ENCODE peak calls at places on chromosomes 7 and 10, in seven cellular contexts. U is fibroblast of villous mesenchyme, G is kidney epithelial cell, M is tibial nerve, W is HCT116, J is adrenal gland, A is right atrium auricular region. V is an unnamed sample.

GRCh38 chr7:27619492-27619891 is 43.2 kb downstream of the HIBADH start:
- DNase-seq in U (no peak), W (no peak), G (no peak), J (no peak), M (no peak), A (no peak), V (no peak)

GRCh38 chr7:151246161-151247015 is 2.1 kb downstream of the SMARCD3 start:
- DNase-seq in U (no peak), J (no peak), M (no peak), W (no peak), G (no peak), A (no peak), V (no peak)

GRCh38 chr10:3493621-3494020 is 291.4 kb downstream of the KLF6 start:
- DNase-seq in J (no peak), G (no peak), U (no peak), A (no peak), M (no peak), W (no peak), V (no peak)

GRCh38 chr10:91493313-91493712 is 83.2 kb downstream of the HECTD2 start:
- DNase-seq in A (no peak), W (peak), U (peak), G (no peak), M (no peak), J (no peak), V (no peak)

GRCh38 chr10:35387768-35388167 is 51.5 kb downstream of the CCNY start:
- DNase-seq in U (no peak), J (no peak), W (no peak), G (no peak), A (no peak), M (no peak), V (no peak)

GRCh38 chr7:69795932-69796331 is 197.7 kb downstream of the AUTS2 start:
- DNase-seq in U (no peak), M (no peak), J (no peak), G (no peak), W (no peak), A (no peak), V (no peak)

GRCh38 chr7:28310449-28310848 is 101.9 kb upstream of the CREB5 start:
- DNase-seq in J (no peak), G (no peak), M (no peak), A (no peak), W (no peak), U (no peak), V (no peak)

GRCh38 chr7:132030161-132030568 is 473.7 kb upstream of the PODXL start:
- DNase-seq in A (no peak), J (peak), M (no peak), G (no peak), U (no peak), W (no peak), V (no peak)

GRCh38 chr7:111094387-111094786 is 3.5 kb downstream of the LRRN3 start:
- DNase-seq in A (no peak), U (no peak), M (no peak), J (no peak), G (no peak), W (no peak), V (no peak)

GRCh38 chr10:100447648-100448047 is 15.2 kb upstream of the WNT8B start:
- DNase-seq in A (no peak), W (no peak), G (no peak), M (no peak), U (no peak), J (no peak), V (no peak)

DNA sequence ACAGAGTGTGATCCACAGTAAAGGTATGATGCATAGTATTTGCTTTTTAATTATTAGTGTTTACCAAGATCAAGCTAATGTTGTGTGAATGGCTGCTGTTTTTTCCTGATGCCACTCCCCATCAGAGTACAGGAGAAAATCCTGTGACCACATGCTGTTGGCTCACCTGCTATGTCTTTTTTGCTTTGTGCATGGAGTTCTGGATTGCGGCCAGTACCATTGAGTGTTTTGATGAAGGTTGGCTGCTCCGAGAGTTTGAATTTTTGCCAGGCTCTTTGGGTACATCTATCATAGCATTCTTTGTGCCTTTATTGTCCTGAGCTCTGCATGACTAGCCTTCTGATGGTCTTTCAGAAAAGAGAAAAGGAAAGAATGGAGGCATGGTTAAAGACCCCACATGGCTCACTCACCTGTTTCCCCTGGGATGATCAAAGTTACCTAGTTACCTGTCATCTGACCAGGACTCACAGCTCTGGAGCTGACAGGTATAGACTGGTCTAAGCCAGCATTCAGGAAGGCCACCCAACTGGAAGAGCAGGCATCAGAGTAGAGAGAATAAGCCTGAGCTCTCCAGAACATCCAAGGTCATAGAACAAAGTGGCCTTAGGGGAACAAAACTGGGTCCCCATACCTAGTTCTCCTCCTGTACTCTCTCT is 11.9 kb upstream of the SGPL1 start:
- DNase-seq in J (no peak), W (no peak), M (no peak), U (no peak), G (peak), A (no peak), V (no peak)
- TF ChIP-seq CTCF in J (no peak), W (no peak), M (no peak), U (no peak), G (no peak), A (no peak), V (no peak)

GRCh38 chr10:5938291-5938690 is 39.1 kb downstream of the IL15RA start:
- DNase-seq in W (no peak), U (no peak), M (no peak), J (no peak), A (no peak), G (no peak), V (no peak)

GRCh38 chr10:5933909-5934546 is 43.3 kb downstream of the IL15RA start:
- DNase-seq in M (no peak), J (no peak), U (no peak), G (no peak), W (no peak), A (no peak), V (no peak)

GRCh38 chr10:5940807-5941218 is 36.5 kb downstream of the IL15RA start:
- DNase-seq in A (no peak), W (no peak), M (no peak), J (no peak), G (no peak), U (peak), V (no peak)

GRCh38 chr10:5935628-5936027 is 41.7 kb downstream of the IL15RA start:
- DNase-seq in W (no peak), J (no peak), G (no peak), M (no peak), U (no peak), A (no peak), V (no peak)

GRCh38 chr10:5937016-5937415 is 40.3 kb downstream of the IL15RA start:
- DNase-seq in J (no peak), G (no peak), A (no peak), W (no peak), M (no peak), U (no peak), V (no peak)
- TF ChIP-seq CTCF in J (no peak), G (no peak), A (no peak), W (no peak), M (no peak), U (no peak), V (no peak)

GRCh38 chr10:69512901-69513300 is 60.3 kb downstream of the NEUROG3 start:
- DNase-seq in G (no peak), A (no peak), J (no peak), M (no peak), W (no peak), U (no peak), V (no peak)

GRCh38 chr10:69515699-69516547 is 57.3 kb downstream of the NEUROG3 start:
- DNase-seq in W (peak), J (peak), A (no peak), G (peak), M (no peak), U (peak), V (peak)

GRCh38 chr10:69516548-69517195 is 56.5 kb downstream of the NEUROG3 start:
- DNase-seq in M (no peak), U (no peak), J (no peak), W (no peak), A (no peak), G (no peak), V (no peak)

GRCh38 chr10:69517271-69517848 is 55.9 kb downstream of the NEUROG3 start:
- DNase-seq in G (no peak), W (no peak), U (no peak), A (no peak), M (no peak), J (no peak), V (no peak)

DNA sequence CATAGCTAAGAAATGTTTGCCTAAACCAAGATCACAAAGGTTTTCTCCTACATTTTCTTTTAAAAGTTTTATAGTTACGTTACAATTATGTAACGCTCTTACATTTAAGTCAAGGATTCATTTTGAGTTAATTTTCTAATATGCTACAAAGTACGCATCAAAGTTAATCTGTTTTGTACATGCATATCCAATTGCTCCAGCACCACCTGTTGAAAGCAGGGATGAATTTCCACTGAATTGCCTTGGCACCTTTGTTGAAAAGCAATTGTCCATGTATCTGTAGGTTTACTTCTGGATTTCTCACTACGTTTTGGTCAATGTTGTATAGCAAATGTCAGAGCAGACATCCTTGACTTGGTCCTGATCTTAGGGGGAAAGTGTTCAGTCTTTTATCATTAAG is 59.6 kb downstream of the NEUROG3 start:
- DNase-seq in M (no peak), J (no peak), A (no peak), W (no peak), G (no peak), U (no peak), V (no peak)
- TF ChIP-seq CTCF in M (no peak), J (no peak), A (no peak), W (peak), G (no peak), U (no peak), V (no peak)

DNA sequence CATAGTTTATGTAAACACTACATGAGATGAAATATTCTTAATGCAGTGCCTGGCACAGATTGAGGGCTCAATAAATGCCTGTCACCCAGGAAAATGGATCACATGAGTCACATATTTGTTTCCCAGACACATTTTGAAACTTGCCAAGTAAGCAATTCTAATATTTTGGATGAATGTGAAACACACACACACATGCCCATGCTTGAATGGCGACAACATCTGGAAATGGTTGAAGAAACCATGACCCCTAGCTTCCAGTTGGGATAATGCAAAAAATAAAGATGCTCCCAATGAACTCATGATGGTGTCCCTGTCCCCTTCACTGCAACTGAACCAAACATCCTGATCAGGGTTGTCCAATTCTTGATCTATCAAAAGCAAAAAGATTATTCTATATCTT is 797.3 kb downstream of the XPNPEP1 start:
- DNase-seq in W (no peak), G (no peak), A (no peak), U (no peak), J (no peak), M (no peak), V (no peak)
- TF ChIP-seq CTCF in W (no peak), G (no peak), A (no peak), U (peak), J (no peak), M (no peak), V (peak)

GRCh38 chr10:52368725-52369124 is 54.6 kb downstream of the DKK1 start:
- DNase-seq in M (no peak), J (no peak), G (no peak), A (no peak), W (no peak), U (no peak), V (no peak)
- TF ChIP-seq CTCF in M (no peak), J (no peak), G (peak), A (no peak), W (no peak), U (no peak), V (no peak)

GRCh38 chr10:77913090-77913489 is 13.5 kb downstream of the DLG5 start:
- DNase-seq in A (no peak), G (no peak), U (no peak), J (no peak), M (no peak), W (no peak), V (no peak)

GRCh38 chr10:77912576-77912975 is 14.0 kb downstream of the DLG5 start:
- DNase-seq in W (no peak), A (no peak), M (no peak), J (no peak), G (no peak), U (no peak), V (no peak)

GRCh38 chr10:77909755-77910375 is 16.7 kb downstream of the DLG5 start:
- DNase-seq in G (no peak), W (no peak), U (peak), A (peak), J (peak), M (no peak), V (no peak)

GRCh38 chr10:77910524-77911145 is 15.9 kb downstream of the DLG5 start:
- DNase-seq in A (no peak), U (no peak), W (no peak), G (no peak), M (no peak), J (no peak), V (no peak)

DNA sequence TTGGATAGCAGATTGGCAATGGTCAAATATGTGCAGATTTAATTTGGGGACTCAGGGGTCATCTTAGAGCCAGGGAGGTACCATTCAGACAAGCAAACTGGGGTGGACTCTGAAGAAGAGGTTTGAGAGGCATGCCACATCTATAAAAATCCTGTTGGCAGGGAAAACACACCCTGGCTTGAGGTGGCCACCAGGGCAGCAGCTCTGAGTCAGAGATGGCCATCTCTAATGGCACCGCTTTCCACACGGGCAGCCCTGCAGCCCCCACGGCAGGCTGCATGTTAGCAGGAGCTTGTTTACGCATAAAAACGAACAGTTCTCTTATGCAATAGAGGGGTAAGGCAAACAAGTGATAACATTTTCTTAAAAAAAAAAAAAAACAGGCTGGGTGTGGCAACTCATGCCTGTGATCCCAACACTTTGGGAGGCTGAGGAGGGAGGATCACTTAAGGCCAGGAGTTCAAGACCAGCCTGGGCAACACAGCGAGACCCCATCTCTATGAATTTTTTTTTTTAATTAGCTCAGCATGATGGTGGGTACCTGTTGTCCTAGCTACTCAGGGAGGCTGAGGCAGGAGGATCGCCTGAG is 14.9 kb downstream of the DLG5 start:
- DNase-seq in A (no peak), W (no peak), U (peak), M (no peak), G (no peak), J (peak), V (no peak)
- TF ChIP-seq CTCF in A (no peak), W (no peak), U (peak), M (no peak), G (peak), J (peak), V (no peak)

DNA sequence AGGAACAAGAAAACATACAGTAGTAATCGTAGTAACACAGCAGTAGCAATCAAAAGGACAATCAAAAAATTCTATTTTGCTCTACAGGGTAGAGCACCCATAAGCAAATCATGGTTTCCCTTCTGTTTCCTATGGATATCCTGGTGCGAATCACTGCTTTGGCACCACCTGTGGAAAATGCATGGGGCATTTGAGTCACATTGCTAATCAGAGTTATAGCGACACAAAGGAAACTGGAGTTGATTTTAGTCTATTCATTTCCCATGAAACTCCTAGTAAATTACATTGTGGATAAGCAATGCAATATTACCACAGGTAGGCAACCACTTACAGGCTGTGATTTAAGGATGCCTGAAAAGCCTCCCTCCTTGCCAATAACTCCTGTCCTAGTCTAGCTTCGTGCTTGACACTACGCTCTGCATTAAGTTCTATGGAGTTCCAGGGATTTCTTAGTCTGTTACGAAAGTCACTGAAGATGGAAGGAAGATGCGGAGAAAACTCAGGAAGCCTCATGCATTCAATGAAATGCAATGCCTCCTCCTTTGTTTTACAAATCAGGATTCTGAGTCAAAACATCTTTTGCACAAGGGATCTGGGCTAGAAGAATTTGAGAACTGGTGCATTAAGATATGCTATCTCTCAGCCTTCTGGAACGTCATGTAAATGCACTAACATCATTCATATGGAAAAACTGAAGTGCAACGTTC is 188.4 kb downstream of the DGKI start:
- DNase-seq in A (no peak), J (no peak), W (no peak), G (no peak), U (no peak), M (no peak), V (no peak)
- TF ChIP-seq CTCF in A (no peak), J (no peak), W (no peak), G (no peak), U (no peak), M (no peak), V (no peak)